ENCODE peak calls at places on chromosomes 5 and 9, in eight cellular contexts. G, O, H, R, F, E, N and X are unnamed samples.

GRCh38 chr9:1434082-1434481 is 383.9 kb downstream of the DMRT2 start:
- DNase-seq in F (no peak), E (peak; percentile 2), R (no peak), H (no peak), N (no peak), G (no peak), O (no peak), X (no peak)

GRCh38 chr9:75002422-75003023 is 25.6 kb downstream of the CARNMT1 start:
- DNase-seq in H (no peak), N (no peak), O (no peak), G (no peak), E (no peak), F (no peak), R (no peak), X (no peak)

GRCh38 chr9:114733814-114734213 is 51.8 kb upstream of the TEX48 start:
- DNase-seq in R (no peak), G (no peak), N (no peak), O (no peak), E (peak; percentile 97), F (no peak), H (no peak), X (no peak)

GRCh38 chr5:6745706-6746217 is 32.5 kb downstream of the TENT4A start:
- DNase-seq in O (no peak), H (no peak), F (peak; percentile 67), R (no peak), N (no peak), G (no peak), E (peak; percentile 71), X (peak; percentile 51)

GRCh38 chr5:56158331-56158960 is 74.7 kb downstream of the ANKRD55 start:
- DNase-seq in N (no peak), G (no peak), O (no peak), H (no peak), E (no peak), R (no peak), F (no peak), X (no peak)

GRCh38 chr9:131627846-131628820 is 82.8 kb downstream of the PRRT1B start:
- DNase-seq in F (no peak), N (no peak), G (peak; percentile 60), R (peak; percentile 20), E (no peak), H (no peak), O (no peak), X (peak; percentile 15)

GRCh38 chr9:19940808-19941207 is 152.0 kb upstream of the SLC24A2 start:
- DNase-seq in G (no peak), H (no peak), E (no peak), F (no peak), N (no peak), R (no peak), O (no peak), X (peak; percentile 16)

GRCh38 chr5:135986891-135987401 is 32.2 kb upstream of the LECT2 start:
- DNase-seq in R (no peak), G (no peak), F (no peak), N (no peak), E (no peak), O (no peak), H (no peak), X (peak; percentile 3)

GRCh38 chr5:78320461-78320860 is 26.0 kb upstream of the AP3B1 start:
- DNase-seq in H (no peak), F (no peak), N (no peak), E (peak; percentile 61), G (no peak), O (no peak), R (no peak), X (peak; percentile 60)

GRCh38 chr9:121652037-121652837 is 803 bp downstream of the DAB2IP start:
- DNase-seq in R (no peak), F (no peak), O (no peak), N (no peak), G (peak; percentile 71), E (no peak), H (no peak), X (peak; percentile 60)

GRCh38 chr9:17859987-17860386 is 281.1 kb downstream of the SH3GL2 start:
- DNase-seq in N (no peak), H (no peak), R (no peak), G (no peak), O (no peak), F (no peak), E (no peak), X (no peak)

GRCh38 chr5:115543931-115544370 is 624 bp downstream of the FEM1C start:
- DNase-seq in H (peak; percentile 20), N (peak; percentile 25), G (peak; percentile 61), R (peak; percentile 43), O (no peak), F (no peak), E (peak; percentile 70), X (peak; percentile 54)

GRCh38 chr9:37617837-37618236 is 25.4 kb upstream of the TOMM5 start:
- DNase-seq in H (no peak), F (peak; percentile 36), O (no peak), E (peak; percentile 74), R (no peak), N (no peak), G (no peak), X (no peak)

GRCh38 chr5:39019231-39019630 is 55.0 kb downstream of the RICTOR start:
- DNase-seq in R (no peak), N (no peak), O (no peak), G (no peak), E (no peak), H (no peak), F (no peak), X (no peak)

GRCh38 chr5:57488308-57488955 is 5.8 kb upstream of the ACTBL2 start:
- DNase-seq in G (no peak), F (no peak), E (peak; percentile 82), N (no peak), H (no peak), R (no peak), O (no peak), X (no peak)

GRCh38 chr5:88692979-88693932 is 189.7 kb downstream of the MEF2C start:
- DNase-seq in N (no peak), O (no peak), F (no peak), H (no peak), R (no peak), E (no peak), G (no peak), X (no peak)

GRCh38 chr9:36625006-36625600 is 52.4 kb downstream of the MELK start:
- DNase-seq in F (no peak), R (no peak), H (no peak), G (peak; percentile 53), O (no peak), E (peak; percentile 84), N (no peak), X (no peak)

GRCh38 chr9:90393355-90394152 is 249.1 kb downstream of the DIRAS2 start:
- DNase-seq in E (no peak), H (no peak), R (no peak), N (no peak), G (no peak), O (no peak), F (peak; percentile 75), X (no peak)

GRCh38 chr5:73564644-73565165 is 734 bp downstream of the ANKRA2 start:
- DNase-seq in O (no peak), H (no peak), E (peak; percentile 28), G (no peak), F (no peak), N (no peak), R (no peak), X (peak; percentile 36)

GRCh38 chr9:98330831-98331230 is 75.4 kb upstream of the TBC1D2 start:
- DNase-seq in H (no peak), R (no peak), F (no peak), G (no peak), O (no peak), N (no peak), E (peak; percentile 89), X (no peak)

GRCh38 chr9:32807217-32807616 is 23.9 kb downstream of the TMEM215 start:
- DNase-seq in N (no peak), F (no peak), G (no peak), H (no peak), O (no peak), E (no peak), R (no peak), X (no peak)

GRCh38 chr5:148687427-148687826 is 33.1 kb upstream of the HTR4 start:
- DNase-seq in F (no peak), O (no peak), G (no peak), R (no peak), N (peak; percentile 8), E (peak; percentile 71), H (no peak), X (peak; percentile 27)

GRCh38 chr5:140151719-140152609 is 23.0 kb upstream of the CYSTM1 start:
- DNase-seq in E (no peak), O (peak; percentile 81), N (no peak), H (no peak), R (no peak), G (no peak), F (no peak), X (no peak)

GRCh38 chr5:86605881-86606280 is 11.9 kb upstream of the COX7C start:
- DNase-seq in H (no peak), E (no peak), R (no peak), N (no peak), F (no peak), G (no peak), O (no peak), X (no peak)

GRCh38 chr9:19379697-19380046 is 364 bp downstream of the RPS6 start:
- DNase-seq in H (no peak), E (peak; percentile 43), G (peak; percentile 64), R (no peak), F (no peak), N (peak; percentile 2), O (peak; percentile 88), X (peak; percentile 54)

GRCh38 chr9:18692240-18692639 is 218.3 kb downstream of the ADAMTSL1 start:
- DNase-seq in E (no peak), R (no peak), N (no peak), O (no peak), F (no peak), H (no peak), G (no peak), X (peak; percentile 7)

GRCh38 chr9:88748566-88749238 is 213.7 kb downstream of the NXNL2 start:
- DNase-seq in G (peak; percentile 75), F (no peak), H (no peak), R (no peak), E (peak; percentile 45), O (no peak), N (no peak), X (no peak)

GRCh38 chr9:131348631-131349521 is 45.0 kb upstream of the PRRC2B start:
- DNase-seq in F (no peak), O (peak; percentile 81), G (peak; percentile 30), H (no peak), N (no peak), E (peak; percentile 15), R (no peak), X (no peak)

GRCh38 chr5:25295067-25295466 is 650.3 kb upstream of the CDH10 start:
- DNase-seq in N (no peak), O (no peak), E (no peak), G (no peak), R (no peak), H (no peak), F (peak; percentile 17), X (no peak)

GRCh38 chr5:37871023-37871815 is 31.4 kb upstream of the GDNF start:
- DNase-seq in N (no peak), H (no peak), G (no peak), O (no peak), R (no peak), F (no peak), E (peak; percentile 92), X (no peak)

GRCh38 chr5:137336161-137336560 is 163.0 kb downstream of the SPOCK1 start:
- DNase-seq in N (no peak), R (no peak), O (no peak), H (no peak), E (no peak), F (no peak), G (no peak), X (no peak)

GRCh38 chr9:14346301-14346721 is 32.4 kb upstream of the NFIB start:
- DNase-seq in H (no peak), N (no peak), E (no peak), O (peak; percentile 91), R (no peak), G (peak; percentile 55), F (no peak), X (no peak)

GRCh38 chr9:120257483-120257882 is 322.5 kb downstream of the CDK5RAP2 start:
- DNase-seq in R (no peak), N (no peak), F (no peak), G (no peak), O (no peak), E (no peak), H (no peak), X (peak; percentile 14)

GRCh38 chr5:160923927-160924705 is 72.1 kb upstream of the ATP10B start:
- DNase-seq in H (no peak), R (no peak), F (peak; percentile 93), G (no peak), N (no peak), O (no peak), E (no peak), X (peak; percentile 91)